ENCODE peak calls at places on chromosomes 6 and 20, in six cellular contexts. U, H, R, C, G and N are unnamed samples.

GRCh38 chr6:73739097-73739496 is 43.1 kb downstream of the CD109 start:
- DNase-seq in U (no peak), H (peak), R (peak), C (no peak), G (no peak), N (peak)

GRCh38 chr6:125918681-125919566 is 37.6 kb upstream of the HINT3 start:
- DNase-seq in U (no peak), H (peak), R (no peak), C (no peak), G (no peak), N (peak)

GRCh38 chr20:22475662-22476061 is 108.7 kb downstream of the FOXA2 start:
- DNase-seq in U (no peak), H (no peak), R (no peak), C (no peak), G (no peak), N (no peak)

GRCh38 chr6:159577564-159577963 is 115.5 kb downstream of the SOD2 start:
- DNase-seq in U (no peak), H (peak), R (no peak), C (no peak), G (no peak), N (no peak)

GRCh38 chr20:2353231-2353630 is 27.5 kb upstream of the TGM6 start:
- DNase-seq in U (no peak), H (no peak), R (peak), C (no peak), G (no peak), N (no peak)

GRCh38 chr20:19701449-19701848 is 56.6 kb upstream of the RIN2 start:
- DNase-seq in U (no peak), H (no peak), R (peak), C (no peak), G (no peak), N (no peak)

GRCh38 chr6:49676671-49677281 is 36.6 kb downstream of the CRISP2 start:
- DNase-seq in U (no peak), H (peak), R (no peak), C (no peak), G (no peak), N (peak)

GRCh38 chr6:136656121-136656520 is 105.9 kb upstream of the MAP7 start:
- DNase-seq in U (no peak), H (no peak), R (no peak), C (no peak), G (no peak), N (no peak)

GRCh38 chr6:76681781-76682180 is 609.3 kb upstream of the IMPG1 start:
- DNase-seq in U (no peak), H (no peak), R (no peak), C (no peak), G (no peak), N (peak)

GRCh38 chr20:3406481-3407425 is 716 bp downstream of the DNAAF9 start:
- DNase-seq in U (no peak), H (no peak), R (no peak), C (no peak), G (no peak), N (peak)

GRCh38 chr20:37796733-37797132 is 102.9 kb downstream of the CTNNBL1 start:
- DNase-seq in U (no peak), H (no peak), R (no peak), C (no peak), G (no peak), N (no peak)